ENCODE peak calls at places on chromosome 3, in five cellular contexts. One of them, this sample, is unnamed.

GRCh38 chr3:171001957-171002694 is 24.4 kb downstream of the SLC2A2 start:
- DNase-seq in mesenchymal stem cell: peak; percentile 71
- DNase-seq in H9: no peak
- DNase-seq in IMR-90: peak; percentile 66
- DNase-seq in trophoblast cell: no peak
- DNase-seq in this sample: no peak

GRCh38 chr3:168545591-168545990 is 449.9 kb upstream of the GOLIM4 start:
- DNase-seq in mesenchymal stem cell: no peak
- DNase-seq in H9: no peak
- DNase-seq in IMR-90: peak; percentile 33
- DNase-seq in trophoblast cell: no peak
- DNase-seq in this sample: no peak

GRCh38 chr3:21174461-21174860 is 576.5 kb downstream of the ZNF385D start:
- DNase-seq in mesenchymal stem cell: no peak
- DNase-seq in H9: no peak
- DNase-seq in IMR-90: no peak
- DNase-seq in trophoblast cell: no peak
- DNase-seq in this sample: no peak

GRCh38 chr3:46665763-46666470 is 27.6 kb downstream of the ALS2CL start:
- DNase-seq in mesenchymal stem cell: no peak
- DNase-seq in H9: peak; percentile 18
- DNase-seq in IMR-90: no peak
- DNase-seq in trophoblast cell: no peak
- DNase-seq in this sample: no peak

GRCh38 chr3:59575113-59576001 is 525.5 kb upstream of the CFAP20DC start:
- DNase-seq in mesenchymal stem cell: peak; percentile 68
- DNase-seq in H9: peak; percentile 83
- DNase-seq in IMR-90: peak; percentile 69
- DNase-seq in trophoblast cell: peak; percentile 71
- DNase-seq in this sample: peak; percentile 84

GRCh38 chr3:48030188-48030587 is 14.0 kb upstream of the MAP4 start:
- DNase-seq in mesenchymal stem cell: no peak
- DNase-seq in H9: no peak
- DNase-seq in IMR-90: no peak
- DNase-seq in trophoblast cell: no peak
- DNase-seq in this sample: no peak

GRCh38 chr3:186172353-186172752 is 63.5 kb upstream of the ETV5 start:
- DNase-seq in mesenchymal stem cell: no peak
- DNase-seq in H9: no peak
- DNase-seq in IMR-90: no peak
- DNase-seq in trophoblast cell: peak; percentile 33
- DNase-seq in this sample: no peak

GRCh38 chr3:84600703-84601225 is 358.0 kb upstream of the CADM2 start:
- DNase-seq in mesenchymal stem cell: no peak
- DNase-seq in H9: no peak
- DNase-seq in IMR-90: no peak
- DNase-seq in trophoblast cell: no peak
- DNase-seq in this sample: no peak

GRCh38 chr3:90011136-90011535 is 903.7 kb downstream of the EPHA3 start:
- DNase-seq in mesenchymal stem cell: peak; percentile 28
- DNase-seq in H9: no peak
- DNase-seq in IMR-90: no peak
- DNase-seq in trophoblast cell: no peak
- DNase-seq in this sample: no peak

GRCh38 chr3:57094606-57095005 is 34.1 kb downstream of the SPATA12 start:
- DNase-seq in mesenchymal stem cell: no peak
- DNase-seq in H9: no peak
- DNase-seq in IMR-90: peak; percentile 73
- DNase-seq in trophoblast cell: no peak
- DNase-seq in this sample: no peak

GRCh38 chr3:177306252-177306651 is 109.0 kb upstream of the TBL1XR1 start:
- DNase-seq in mesenchymal stem cell: no peak
- DNase-seq in H9: no peak
- DNase-seq in IMR-90: peak; percentile 50
- DNase-seq in trophoblast cell: no peak
- DNase-seq in this sample: no peak

GRCh38 chr3:105365171-105365535 is 1.6 kb upstream of the ALCAM start:
- DNase-seq in mesenchymal stem cell: no peak
- DNase-seq in H9: no peak
- DNase-seq in IMR-90: no peak
- DNase-seq in trophoblast cell: no peak
- DNase-seq in this sample: no peak

GRCh38 chr3:175337631-175338030 is 478.5 kb downstream of the NAALADL2 start:
- DNase-seq in mesenchymal stem cell: no peak
- DNase-seq in H9: no peak
- DNase-seq in IMR-90: no peak
- DNase-seq in trophoblast cell: no peak
- DNase-seq in this sample: no peak

GRCh38 chr3:127674793-127675189 is 2.0 kb downstream of the ABTB1 start:
- DNase-seq in mesenchymal stem cell: no peak
- DNase-seq in H9: no peak
- DNase-seq in IMR-90: no peak
- DNase-seq in trophoblast cell: no peak
- DNase-seq in this sample: no peak

GRCh38 chr3:149512073-149512782 is 37.7 kb downstream of the TM4SF4 start:
- DNase-seq in mesenchymal stem cell: peak; percentile 74
- DNase-seq in H9: peak; percentile 79
- DNase-seq in IMR-90: peak; percentile 72
- DNase-seq in trophoblast cell: peak; percentile 53
- DNase-seq in this sample: peak; percentile 57

GRCh38 chr3:134974621-134975020 is 179.6 kb downstream of the EPHB1 start:
- DNase-seq in mesenchymal stem cell: no peak
- DNase-seq in H9: no peak
- DNase-seq in IMR-90: no peak
- DNase-seq in trophoblast cell: no peak
- DNase-seq in this sample: no peak

GRCh38 chr3:134516905-134517304 is 31.0 kb downstream of the CEP63 start:
- DNase-seq in mesenchymal stem cell: peak; percentile 34
- DNase-seq in H9: no peak
- DNase-seq in IMR-90: no peak
- DNase-seq in trophoblast cell: no peak
- DNase-seq in this sample: no peak

GRCh38 chr3:124372784-124373183 is 357.5 kb upstream of the UMPS start:
- DNase-seq in mesenchymal stem cell: no peak
- DNase-seq in H9: peak; percentile 65
- DNase-seq in IMR-90: no peak
- DNase-seq in trophoblast cell: no peak
- DNase-seq in this sample: no peak

GRCh38 chr3:77042892-77043291 is 3.0 kb downstream of the ROBO2 start:
- DNase-seq in mesenchymal stem cell: no peak
- DNase-seq in H9: no peak
- DNase-seq in IMR-90: no peak
- DNase-seq in trophoblast cell: no peak
- DNase-seq in this sample: no peak

GRCh38 chr3:156816091-156816793 is 9.9 kb upstream of the LEKR1 start:
- DNase-seq in mesenchymal stem cell: peak; percentile 94
- DNase-seq in H9: peak; percentile 53
- DNase-seq in IMR-90: peak; percentile 79
- DNase-seq in trophoblast cell: peak; percentile 10
- DNase-seq in this sample: peak; percentile 55

GRCh38 chr3:13550791-13551360 is 2.0 kb downstream of the FBLN2 start:
- DNase-seq in mesenchymal stem cell: no peak
- DNase-seq in H9: no peak
- DNase-seq in IMR-90: no peak
- DNase-seq in trophoblast cell: no peak
- DNase-seq in this sample: no peak

GRCh38 chr3:13547591-13548371 is 1.1 kb upstream of the FBLN2 start:
- DNase-seq in mesenchymal stem cell: no peak
- DNase-seq in H9: peak; percentile 86
- DNase-seq in IMR-90: no peak
- DNase-seq in trophoblast cell: no peak
- DNase-seq in this sample: no peak

GRCh38 chr3:13548696-13549512 is at the start of gene FBLN2:
- DNase-seq in mesenchymal stem cell: peak; percentile 52
- DNase-seq in H9: peak; percentile 71
- DNase-seq in IMR-90: no peak
- DNase-seq in trophoblast cell: peak; percentile 55
- DNase-seq in this sample: peak; percentile 71

GRCh38 chr3:13550257-13550693 is 1.4 kb downstream of the FBLN2 start:
- DNase-seq in mesenchymal stem cell: no peak
- DNase-seq in H9: no peak
- DNase-seq in IMR-90: no peak
- DNase-seq in trophoblast cell: peak; percentile 46
- DNase-seq in this sample: no peak

GRCh38 chr3:13549513-13550256 is 760 bp downstream of the FBLN2 start:
- DNase-seq in mesenchymal stem cell: no peak
- DNase-seq in H9: no peak
- DNase-seq in IMR-90: no peak
- DNase-seq in trophoblast cell: no peak
- DNase-seq in this sample: no peak
- H2AK5ac ChIP-seq in mesenchymal stem cell: no peak overlapping the region
- H2AK5ac ChIP-seq in H9: no peak overlapping the region
- H2AK5ac ChIP-seq in IMR-90: no peak overlapping the region
- H2AK5ac ChIP-seq in trophoblast cell: no peak overlapping the region
- H2AK5ac ChIP-seq in this sample: peak overlapping the region; percentile 20

GRCh38 chr3:192907784-192908183 is 9.9 kb downstream of the MB21D2 start:
- DNase-seq in mesenchymal stem cell: peak; percentile 65
- DNase-seq in H9: no peak
- DNase-seq in IMR-90: no peak
- DNase-seq in trophoblast cell: peak; percentile 74
- DNase-seq in this sample: no peak
- H2AK5ac ChIP-seq in mesenchymal stem cell: no peak overlapping the region
- H2AK5ac ChIP-seq in H9: no peak overlapping the region
- H2AK5ac ChIP-seq in IMR-90: no peak overlapping the region
- H2AK5ac ChIP-seq in trophoblast cell: no peak overlapping the region
- H2AK5ac ChIP-seq in this sample: no peak overlapping the region

GRCh38 chr3:13161771-13162535 is 88.7 kb upstream of the IQSEC1 start:
- DNase-seq in mesenchymal stem cell: no peak
- DNase-seq in H9: peak; percentile 42
- DNase-seq in IMR-90: no peak
- DNase-seq in trophoblast cell: no peak
- DNase-seq in this sample: no peak
- H2AK5ac ChIP-seq in mesenchymal stem cell: no peak overlapping the region
- H2AK5ac ChIP-seq in H9: no peak overlapping the region
- H2AK5ac ChIP-seq in IMR-90: no peak overlapping the region
- H2AK5ac ChIP-seq in trophoblast cell: no peak overlapping the region
- H2AK5ac ChIP-seq in this sample: peak overlapping the region; percentile 23

DNA sequence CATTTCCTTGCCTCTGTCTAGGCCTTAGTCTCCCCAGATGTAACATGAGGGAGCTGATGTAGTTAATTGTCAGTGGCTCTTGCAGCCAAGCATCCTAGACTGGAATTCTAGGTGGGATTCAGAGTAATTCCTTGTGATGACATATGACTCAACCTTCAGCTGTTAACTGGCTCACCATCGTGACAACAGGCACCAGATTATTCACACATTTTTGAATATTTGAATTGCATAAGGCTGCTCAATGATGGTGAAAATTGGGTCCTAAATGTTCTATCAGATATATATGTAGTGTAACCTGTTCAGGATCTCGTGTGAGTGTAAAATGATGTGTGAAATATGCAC is 405.1 kb downstream of the LPP start:
- DNase-seq in mesenchymal stem cell: no peak
- DNase-seq in H9: no peak
- DNase-seq in IMR-90: no peak
- DNase-seq in trophoblast cell: no peak
- DNase-seq in this sample: no peak
- H2AK5ac ChIP-seq in mesenchymal stem cell: peak overlapping the region; percentile 31
- H2AK5ac ChIP-seq in H9: no peak overlapping the region
- H2AK5ac ChIP-seq in IMR-90: no peak overlapping the region
- H2AK5ac ChIP-seq in trophoblast cell: no peak overlapping the region
- H2AK5ac ChIP-seq in this sample: no peak overlapping the region

GRCh38 chr3:32321095-32321835 is 70.4 kb upstream of the CMTM7 start:
- DNase-seq in mesenchymal stem cell: no peak
- DNase-seq in H9: peak; percentile 50
- DNase-seq in IMR-90: no peak
- DNase-seq in trophoblast cell: no peak
- DNase-seq in this sample: peak; percentile 56
- H2AK5ac ChIP-seq in mesenchymal stem cell: no peak overlapping the region
- H2AK5ac ChIP-seq in H9: no peak overlapping the region
- H2AK5ac ChIP-seq in IMR-90: no peak overlapping the region
- H2AK5ac ChIP-seq in trophoblast cell: no peak overlapping the region
- H2AK5ac ChIP-seq in this sample: no peak overlapping the region

GRCh38 chr3:119319311-119319710 is 25.1 kb downstream of the ARHGAP31 start:
- DNase-seq in mesenchymal stem cell: no peak
- DNase-seq in H9: no peak
- DNase-seq in IMR-90: no peak
- DNase-seq in trophoblast cell: no peak
- DNase-seq in this sample: no peak

GRCh38 chr3:119322523-119323400 is 28.6 kb downstream of the ARHGAP31 start:
- DNase-seq in mesenchymal stem cell: peak; percentile 94
- DNase-seq in H9: peak; percentile 83
- DNase-seq in IMR-90: peak; percentile 79
- DNase-seq in trophoblast cell: peak; percentile 97
- DNase-seq in this sample: peak; percentile 67

GRCh38 chr3:119324899-119325298 is 30.7 kb downstream of the ARHGAP31 start:
- DNase-seq in mesenchymal stem cell: no peak
- DNase-seq in H9: no peak
- DNase-seq in IMR-90: no peak
- DNase-seq in trophoblast cell: no peak
- DNase-seq in this sample: no peak

GRCh38 chr3:119323401-119324107 is 29.4 kb downstream of the ARHGAP31 start:
- DNase-seq in mesenchymal stem cell: no peak
- DNase-seq in H9: peak; percentile 68
- DNase-seq in IMR-90: no peak
- DNase-seq in trophoblast cell: peak; percentile 70
- DNase-seq in this sample: no peak

DNA sequence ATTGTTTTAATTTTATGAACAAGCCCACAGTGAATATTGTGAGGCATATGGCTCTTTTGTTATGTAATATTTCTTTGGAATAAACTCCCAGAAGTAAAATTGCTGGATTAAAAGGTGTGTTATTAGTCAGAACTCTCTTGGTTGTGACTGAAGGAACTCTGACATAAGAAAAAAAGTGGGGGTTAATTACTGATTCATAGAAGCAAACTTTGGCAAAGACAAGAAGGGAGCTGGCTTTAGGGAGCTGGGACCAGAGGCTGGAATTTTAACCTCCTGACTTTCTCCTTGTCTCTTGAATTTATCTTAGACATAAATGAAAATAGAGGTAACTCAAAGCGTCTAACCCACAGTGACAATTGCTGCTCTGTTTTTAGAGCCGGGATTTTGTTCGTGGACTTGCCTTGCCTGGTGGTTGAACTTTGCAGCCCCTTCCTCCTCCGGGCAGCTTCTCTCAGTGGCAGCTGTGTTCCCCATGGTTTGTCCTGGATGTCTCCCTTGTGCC is 27.9 kb downstream of the ARHGAP31 start:
- DNase-seq in mesenchymal stem cell: peak; percentile 45
- DNase-seq in H9: no peak
- DNase-seq in IMR-90: peak; percentile 47
- DNase-seq in trophoblast cell: no peak
- DNase-seq in this sample: no peak
- H2AK5ac ChIP-seq in mesenchymal stem cell: peak overlapping the region; percentile 11
- H2AK5ac ChIP-seq in H9: no peak overlapping the region
- H2AK5ac ChIP-seq in IMR-90: peak overlapping the region; percentile 87
- H2AK5ac ChIP-seq in trophoblast cell: peak overlapping the region; percentile 94
- H2AK5ac ChIP-seq in this sample: peak overlapping the region; percentile 53

GRCh38 chr3:7621645-7622044 is 760.7 kb downstream of the GRM7 start:
- DNase-seq in mesenchymal stem cell: no peak
- DNase-seq in H9: no peak
- DNase-seq in IMR-90: no peak
- DNase-seq in trophoblast cell: no peak
- DNase-seq in this sample: no peak
- H2AK5ac ChIP-seq in mesenchymal stem cell: no peak overlapping the region
- H2AK5ac ChIP-seq in H9: no peak overlapping the region
- H2AK5ac ChIP-seq in IMR-90: no peak overlapping the region
- H2AK5ac ChIP-seq in trophoblast cell: no peak overlapping the region
- H2AK5ac ChIP-seq in this sample: no peak overlapping the region